ENCODE peak calls at places on chromosomes 6 and 20, in seven cellular contexts. One of them, this sample, is unnamed.
A peak's percentile ranks its signal among the peaks of the same experiment; 100 is the strongest.

GRCh38 chr6:112044196-112044595 is 9.7 kb upstream of the CCN6 start:
- DNase-seq in hepatocyte: no peak
- DNase-seq in fibroblast of lung: no peak
- DNase-seq in HCT116: no peak
- DNase-seq in mesendoderm: no peak
- DNase-seq in PC-9: no peak
- DNase-seq in SK-N-SH: no peak
- DNase-seq in this sample: no peak

GRCh38 chr6:167134448-167135328 is 11.8 kb downstream of the CCR6 start:
- DNase-seq in hepatocyte: peak; percentile 66
- DNase-seq in mesendoderm: no peak
- DNase-seq in fibroblast of lung: no peak
- DNase-seq in SK-N-SH: no peak
- DNase-seq in HCT116: no peak
- DNase-seq in PC-9: no peak
- DNase-seq in this sample: no peak

GRCh38 chr6:131949615-131949908 is 1.6 kb downstream of the CCN2 start:
- DNase-seq in fibroblast of lung: peak; percentile 97
- DNase-seq in hepatocyte: no peak
- DNase-seq in HCT116: no peak
- DNase-seq in SK-N-SH: no peak
- DNase-seq in PC-9: no peak
- DNase-seq in mesendoderm: no peak
- DNase-seq in this sample: no peak

GRCh38 chr6:75590370-75590769 is 11.3 kb upstream of the SENP6 start:
- DNase-seq in mesendoderm: no peak
- DNase-seq in hepatocyte: no peak
- DNase-seq in SK-N-SH: no peak
- DNase-seq in HCT116: no peak
- DNase-seq in PC-9: no peak
- DNase-seq in fibroblast of lung: no peak
- DNase-seq in this sample: no peak

GRCh38 chr6:23003671-23004598 is 434.6 kb downstream of the HDGFL1 start:
- DNase-seq in hepatocyte: peak; percentile 77
- DNase-seq in HCT116: no peak
- DNase-seq in SK-N-SH: peak; percentile 24
- DNase-seq in fibroblast of lung: peak; percentile 94
- DNase-seq in PC-9: no peak
- DNase-seq in mesendoderm: no peak
- DNase-seq in this sample: no peak

GRCh38 chr20:22371843-22372242 is 212.5 kb downstream of the FOXA2 start:
- DNase-seq in hepatocyte: no peak
- DNase-seq in fibroblast of lung: no peak
- DNase-seq in HCT116: no peak
- DNase-seq in mesendoderm: no peak
- DNase-seq in PC-9: no peak
- DNase-seq in SK-N-SH: no peak
- DNase-seq in this sample: no peak

GRCh38 chr6:39342692-39343460 is 20.4 kb upstream of the KCNK16 start:
- DNase-seq in HCT116: no peak
- DNase-seq in hepatocyte: no peak
- DNase-seq in fibroblast of lung: peak; percentile 4
- DNase-seq in PC-9: no peak
- DNase-seq in mesendoderm: no peak
- DNase-seq in SK-N-SH: no peak
- DNase-seq in this sample: no peak

GRCh38 chr20:47432251-47433210 is 69.2 kb upstream of the NCOA3 start:
- DNase-seq in HCT116: peak; percentile 61
- DNase-seq in SK-N-SH: no peak
- DNase-seq in fibroblast of lung: peak; percentile 51
- DNase-seq in hepatocyte: no peak
- DNase-seq in PC-9: peak; percentile 87
- DNase-seq in mesendoderm: no peak
- DNase-seq in this sample: peak; percentile 70

GRCh38 chr20:39897058-39897457 is 792.0 kb downstream of the MAFB start:
- DNase-seq in hepatocyte: no peak
- DNase-seq in HCT116: no peak
- DNase-seq in PC-9: no peak
- DNase-seq in fibroblast of lung: peak; percentile 90
- DNase-seq in SK-N-SH: no peak
- DNase-seq in mesendoderm: no peak
- DNase-seq in this sample: no peak

GRCh38 chr20:39800548-39800947 is 838.4 kb downstream of the DHX35 start:
- DNase-seq in fibroblast of lung: peak; percentile 83
- DNase-seq in HCT116: no peak
- DNase-seq in SK-N-SH: no peak
- DNase-seq in mesendoderm: no peak
- DNase-seq in hepatocyte: no peak
- DNase-seq in PC-9: no peak
- DNase-seq in this sample: no peak

GRCh38 chr20:10332656-10333421 is 101.2 kb downstream of the MKKS start:
- DNase-seq in SK-N-SH: no peak
- DNase-seq in HCT116: no peak
- DNase-seq in fibroblast of lung: peak; percentile 87
- DNase-seq in PC-9: no peak
- DNase-seq in hepatocyte: no peak
- DNase-seq in mesendoderm: no peak
- DNase-seq in this sample: no peak

GRCh38 chr6:101083533-101084172 is 202.5 kb upstream of the ASCC3 start:
- DNase-seq in HCT116: no peak
- DNase-seq in fibroblast of lung: peak; percentile 4
- DNase-seq in PC-9: no peak
- DNase-seq in SK-N-SH: no peak
- DNase-seq in hepatocyte: peak; percentile 8
- DNase-seq in mesendoderm: peak; percentile 60
- DNase-seq in this sample: peak; percentile 92

GRCh38 chr20:62356143-62356947 is 10.8 kb downstream of the LAMA5 start:
- DNase-seq in fibroblast of lung: peak; percentile 47
- DNase-seq in SK-N-SH: peak; percentile 72
- DNase-seq in PC-9: no peak
- DNase-seq in hepatocyte: no peak
- DNase-seq in HCT116: no peak
- DNase-seq in mesendoderm: no peak
- DNase-seq in this sample: no peak

GRCh38 chr20:62354031-62354808 is 12.9 kb downstream of the LAMA5 start:
- DNase-seq in PC-9: no peak
- DNase-seq in mesendoderm: peak; percentile 49
- DNase-seq in HCT116: no peak
- DNase-seq in hepatocyte: no peak
- DNase-seq in fibroblast of lung: no peak
- DNase-seq in SK-N-SH: peak; percentile 59
- DNase-seq in this sample: no peak

GRCh38 chr20:62355527-62356142 is 11.5 kb downstream of the LAMA5 start:
- DNase-seq in mesendoderm: peak; percentile 71
- DNase-seq in fibroblast of lung: no peak
- DNase-seq in SK-N-SH: no peak
- DNase-seq in HCT116: no peak
- DNase-seq in hepatocyte: peak; percentile 75
- DNase-seq in PC-9: peak; percentile 68
- DNase-seq in this sample: peak; percentile 57

GRCh38 chr20:62353289-62354030 is 13.7 kb downstream of the LAMA5 start:
- DNase-seq in fibroblast of lung: no peak
- DNase-seq in SK-N-SH: no peak
- DNase-seq in PC-9: no peak
- DNase-seq in hepatocyte: no peak
- DNase-seq in HCT116: no peak
- DNase-seq in mesendoderm: no peak
- DNase-seq in this sample: no peak

DNA sequence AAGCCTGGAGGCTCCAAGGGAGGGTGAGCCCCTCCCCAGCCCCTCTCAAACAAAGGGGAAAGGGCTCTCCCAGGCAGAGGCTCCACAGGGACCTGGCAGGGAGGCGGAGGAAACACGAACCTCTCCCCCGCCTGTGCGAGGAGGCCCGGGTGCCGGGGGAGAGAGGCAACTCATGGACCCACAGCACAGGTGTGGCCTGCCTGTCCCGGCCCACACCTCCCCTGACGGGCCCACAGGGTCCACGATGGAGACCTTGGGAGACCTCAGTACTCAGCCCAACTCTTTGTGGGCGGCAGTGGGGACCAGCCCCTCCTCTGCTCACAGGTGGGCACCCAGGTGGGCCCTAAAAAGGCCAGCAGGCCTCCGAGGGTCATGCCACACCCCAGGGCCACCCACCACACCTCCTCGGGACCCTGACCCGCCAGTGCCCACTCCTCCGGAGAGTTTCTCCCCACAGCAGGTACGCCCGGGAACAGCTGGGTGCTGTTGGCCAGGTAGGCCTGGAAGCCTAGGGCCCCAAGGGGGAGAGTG is 12.2 kb downstream of the LAMA5 start:
- DNase-seq in fibroblast of lung: no peak
- DNase-seq in mesendoderm: no peak
- DNase-seq in PC-9: no peak
- DNase-seq in HCT116: no peak
- DNase-seq in hepatocyte: no peak
- DNase-seq in SK-N-SH: no peak
- DNase-seq in this sample: no peak
- H3K79me2 ChIP-seq in fibroblast of lung: peaks cover 4% of the 10 kb centered on the region
- H3K79me2 ChIP-seq in mesendoderm: peaks cover 38% of the 10 kb centered on the region
- H3K79me2 ChIP-seq in PC-9: peaks cover 86% of the 10 kb centered on the region
- H3K79me2 ChIP-seq in HCT116: peaks cover 78% of the 10 kb centered on the region
- H3K79me2 ChIP-seq in hepatocyte: peaks cover 70% of the 10 kb centered on the region
- H3K79me2 ChIP-seq in SK-N-SH: peaks cover 11% of the 10 kb centered on the region
- H3K79me2 ChIP-seq in this sample: peaks cover 81% of the 10 kb centered on the region

GRCh38 chr20:4697189-4697873 is 24.4 kb upstream of the PRND start:
- DNase-seq in HCT116: no peak
- DNase-seq in hepatocyte: no peak
- DNase-seq in mesendoderm: no peak
- DNase-seq in fibroblast of lung: no peak
- DNase-seq in SK-N-SH: no peak
- DNase-seq in PC-9: no peak
- DNase-seq in this sample: no peak

GRCh38 chr20:4699216-4699615 is 22.5 kb upstream of the PRND start:
- DNase-seq in SK-N-SH: no peak
- DNase-seq in PC-9: no peak
- DNase-seq in HCT116: no peak
- DNase-seq in hepatocyte: no peak
- DNase-seq in mesendoderm: no peak
- DNase-seq in fibroblast of lung: no peak
- DNase-seq in this sample: no peak

GRCh38 chr20:4702562-4703280 is 19.0 kb upstream of the PRND start:
- DNase-seq in HCT116: no peak
- DNase-seq in PC-9: no peak
- DNase-seq in hepatocyte: no peak
- DNase-seq in mesendoderm: no peak
- DNase-seq in fibroblast of lung: no peak
- DNase-seq in SK-N-SH: no peak
- DNase-seq in this sample: peak; percentile 15

GRCh38 chr20:4697874-4698221 is 23.9 kb upstream of the PRND start:
- DNase-seq in SK-N-SH: no peak
- DNase-seq in mesendoderm: no peak
- DNase-seq in PC-9: no peak
- DNase-seq in fibroblast of lung: no peak
- DNase-seq in hepatocyte: no peak
- DNase-seq in HCT116: no peak
- DNase-seq in this sample: no peak

DNA sequence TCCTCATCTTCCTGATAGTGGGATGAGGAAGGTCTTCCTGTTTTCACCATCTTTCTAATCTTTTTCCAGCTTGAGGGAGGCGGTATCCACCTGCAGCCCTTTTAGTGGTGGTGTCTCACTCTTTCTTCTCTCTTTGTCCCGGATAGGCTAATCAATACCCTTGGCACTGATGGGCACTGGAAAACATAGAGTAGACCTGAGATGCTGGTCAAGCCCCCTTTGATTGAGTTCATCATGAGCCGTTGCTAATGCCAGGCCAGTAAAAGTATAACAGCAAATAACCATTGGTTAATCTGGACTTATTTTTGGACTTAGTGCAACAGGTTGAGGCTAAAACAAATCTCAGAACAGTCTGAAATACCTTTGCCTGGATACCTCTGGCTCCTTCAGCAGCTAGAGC is 21.8 kb upstream of the PRND start:
- DNase-seq in PC-9: no peak
- DNase-seq in fibroblast of lung: no peak
- DNase-seq in SK-N-SH: no peak
- DNase-seq in hepatocyte: no peak
- DNase-seq in mesendoderm: no peak
- DNase-seq in HCT116: no peak
- DNase-seq in this sample: no peak
- H3K79me2 ChIP-seq in PC-9: peaks cover 40% of the 10 kb centered on the region
- H3K79me2 ChIP-seq in fibroblast of lung: peaks cover 14% of the 10 kb centered on the region
- H3K79me2 ChIP-seq in SK-N-SH: peaks cover 47% of the 10 kb centered on the region
- H3K79me2 ChIP-seq in hepatocyte: peaks cover 28% of the 10 kb centered on the region
- H3K79me2 ChIP-seq in mesendoderm: peaks cover 11% of the 10 kb centered on the region
- H3K79me2 ChIP-seq in HCT116: peaks cover 46% of the 10 kb centered on the region
- H3K79me2 ChIP-seq in this sample: peaks cover 48% of the 10 kb centered on the region

GRCh38 chr20:53103124-53103523 is 131.0 kb downstream of the TSHZ2 start:
- DNase-seq in mesendoderm: no peak
- DNase-seq in PC-9: no peak
- DNase-seq in hepatocyte: no peak
- DNase-seq in fibroblast of lung: no peak
- DNase-seq in SK-N-SH: no peak
- DNase-seq in HCT116: no peak
- DNase-seq in this sample: no peak

GRCh38 chr20:53100476-53100911 is 128.3 kb downstream of the TSHZ2 start:
- DNase-seq in fibroblast of lung: no peak
- DNase-seq in SK-N-SH: peak; percentile 48
- DNase-seq in PC-9: no peak
- DNase-seq in mesendoderm: no peak
- DNase-seq in hepatocyte: no peak
- DNase-seq in HCT116: no peak
- DNase-seq in this sample: no peak

GRCh38 chr20:53099851-53100250 is 127.7 kb downstream of the TSHZ2 start:
- DNase-seq in mesendoderm: no peak
- DNase-seq in PC-9: no peak
- DNase-seq in SK-N-SH: no peak
- DNase-seq in fibroblast of lung: no peak
- DNase-seq in HCT116: no peak
- DNase-seq in hepatocyte: no peak
- DNase-seq in this sample: no peak

GRCh38 chr20:53102361-53102760 is 130.2 kb downstream of the TSHZ2 start:
- DNase-seq in SK-N-SH: no peak
- DNase-seq in mesendoderm: no peak
- DNase-seq in HCT116: no peak
- DNase-seq in hepatocyte: no peak
- DNase-seq in fibroblast of lung: no peak
- DNase-seq in PC-9: no peak
- DNase-seq in this sample: no peak

GRCh38 chr20:53104889-53105288 is 132.7 kb downstream of the TSHZ2 start:
- DNase-seq in PC-9: no peak
- DNase-seq in mesendoderm: no peak
- DNase-seq in fibroblast of lung: no peak
- DNase-seq in SK-N-SH: no peak
- DNase-seq in hepatocyte: no peak
- DNase-seq in HCT116: no peak
- DNase-seq in this sample: no peak
- H3K79me2 ChIP-seq in PC-9: no peaks in the 10 kb centered on the region
- H3K79me2 ChIP-seq in mesendoderm: no peaks in the 10 kb centered on the region
- H3K79me2 ChIP-seq in fibroblast of lung: no peaks in the 10 kb centered on the region
- H3K79me2 ChIP-seq in SK-N-SH: no peaks in the 10 kb centered on the region
- H3K79me2 ChIP-seq in hepatocyte: no peaks in the 10 kb centered on the region
- H3K79me2 ChIP-seq in HCT116: no peaks in the 10 kb centered on the region
- H3K79me2 ChIP-seq in this sample: no peaks in the 10 kb centered on the region

GRCh38 chr20:13486694-13487093 is 152.0 kb downstream of the TASP1 start:
- DNase-seq in SK-N-SH: no peak
- DNase-seq in PC-9: no peak
- DNase-seq in fibroblast of lung: peak; percentile 17
- DNase-seq in HCT116: no peak
- DNase-seq in hepatocyte: no peak
- DNase-seq in mesendoderm: no peak
- DNase-seq in this sample: no peak
- H3K79me2 ChIP-seq in SK-N-SH: no peaks in the 10 kb centered on the region
- H3K79me2 ChIP-seq in PC-9: no peaks in the 10 kb centered on the region
- H3K79me2 ChIP-seq in fibroblast of lung: no peaks in the 10 kb centered on the region
- H3K79me2 ChIP-seq in HCT116: no peaks in the 10 kb centered on the region
- H3K79me2 ChIP-seq in hepatocyte: no peaks in the 10 kb centered on the region
- H3K79me2 ChIP-seq in mesendoderm: no peaks in the 10 kb centered on the region
- H3K79me2 ChIP-seq in this sample: no peaks in the 10 kb centered on the region